ENCODE peak calls at places on chromosomes 2 and 18, in ten cellular contexts. One of them, this sample, is unnamed. For H3K36me3 and H3K9me3, the result is how much of the 10 kb centered on the place peaks cover.

GRCh38 chr18:68147728-68148127 is 567.2 kb downstream of the TMX3 start:
- DNase-seq in lower lobe of right lung: no peak
- DNase-seq in IMR-90: peak
- DNase-seq in hepatocyte: no peak
- DNase-seq in tibial artery: no peak
- DNase-seq in K562: no peak
- DNase-seq in heart right ventricle: no peak
- DNase-seq in neuronal stem cell: no peak
- DNase-seq in sigmoid colon: no peak
- DNase-seq in tibial nerve: no peak
- DNase-seq in this sample: no peak

GRCh38 chr18:35827275-35827929 is 145.1 kb upstream of the RMP24 start:
- DNase-seq in tibial artery: no peak
- DNase-seq in heart right ventricle: no peak
- DNase-seq in K562: peak
- DNase-seq in tibial nerve: no peak
- DNase-seq in lower lobe of right lung: no peak
- DNase-seq in IMR-90: no peak
- DNase-seq in hepatocyte: no peak
- DNase-seq in neuronal stem cell: no peak
- DNase-seq in sigmoid colon: no peak
- DNase-seq in this sample: no peak

GRCh38 chr2:26347286-26347865 is 787 bp upstream of the ADGRF3 start:
- DNase-seq in tibial nerve: no peak
- DNase-seq in lower lobe of right lung: no peak
- DNase-seq in hepatocyte: peak
- DNase-seq in K562: no peak
- DNase-seq in heart right ventricle: no peak
- DNase-seq in neuronal stem cell: no peak
- DNase-seq in tibial artery: no peak
- DNase-seq in sigmoid colon: no peak
- DNase-seq in IMR-90: peak
- DNase-seq in this sample: no peak

GRCh38 chr18:23596183-23596582 is 9.9 kb upstream of the NPC1 start:
- DNase-seq in hepatocyte: no peak
- DNase-seq in neuronal stem cell: no peak
- DNase-seq in tibial artery: no peak
- DNase-seq in tibial nerve: no peak
- DNase-seq in lower lobe of right lung: peak
- DNase-seq in heart right ventricle: no peak
- DNase-seq in K562: no peak
- DNase-seq in sigmoid colon: no peak
- DNase-seq in IMR-90: no peak
- DNase-seq in this sample: no peak

GRCh38 chr2:207434288-207434687 is 95.5 kb upstream of the CREB1 start:
- DNase-seq in tibial artery: no peak
- DNase-seq in lower lobe of right lung: no peak
- DNase-seq in tibial nerve: no peak
- DNase-seq in neuronal stem cell: no peak
- DNase-seq in hepatocyte: no peak
- DNase-seq in K562: no peak
- DNase-seq in IMR-90: no peak
- DNase-seq in sigmoid colon: no peak
- DNase-seq in heart right ventricle: no peak
- DNase-seq in this sample: no peak

GRCh38 chr2:170924969-170925368 is 4.1 kb upstream of the GORASP2 start:
- DNase-seq in hepatocyte: no peak
- DNase-seq in lower lobe of right lung: no peak
- DNase-seq in tibial artery: no peak
- DNase-seq in neuronal stem cell: no peak
- DNase-seq in tibial nerve: no peak
- DNase-seq in heart right ventricle: no peak
- DNase-seq in sigmoid colon: no peak
- DNase-seq in IMR-90: no peak
- DNase-seq in K562: no peak
- DNase-seq in this sample: no peak

GRCh38 chr2:239881561-239882320 is 143.4 kb downstream of the NDUFA10 start:
- DNase-seq in tibial nerve: no peak
- DNase-seq in lower lobe of right lung: no peak
- DNase-seq in IMR-90: no peak
- DNase-seq in sigmoid colon: no peak
- DNase-seq in tibial artery: peak
- DNase-seq in K562: no peak
- DNase-seq in heart right ventricle: no peak
- DNase-seq in hepatocyte: peak
- DNase-seq in neuronal stem cell: no peak
- DNase-seq in this sample: no peak

GRCh38 chr2:182831912-182832311 is 34.5 kb downstream of the FRZB start:
- DNase-seq in hepatocyte: no peak
- DNase-seq in neuronal stem cell: no peak
- DNase-seq in IMR-90: no peak
- DNase-seq in heart right ventricle: no peak
- DNase-seq in tibial nerve: no peak
- DNase-seq in lower lobe of right lung: no peak
- DNase-seq in sigmoid colon: no peak
- DNase-seq in K562: no peak
- DNase-seq in tibial artery: no peak
- DNase-seq in this sample: no peak

GRCh38 chr2:10720983-10721343 is 467 bp upstream of the ATP6V1C2 start:
- DNase-seq in lower lobe of right lung: peak
- DNase-seq in neuronal stem cell: no peak
- DNase-seq in IMR-90: no peak
- DNase-seq in tibial artery: no peak
- DNase-seq in hepatocyte: no peak
- DNase-seq in sigmoid colon: no peak
- DNase-seq in tibial nerve: no peak
- DNase-seq in K562: no peak
- DNase-seq in heart right ventricle: no peak
- DNase-seq in this sample: no peak

GRCh38 chr18:58208207-58208944 is 164.3 kb downstream of the NEDD4L start:
- DNase-seq in K562: no peak
- DNase-seq in tibial nerve: no peak
- DNase-seq in hepatocyte: no peak
- DNase-seq in IMR-90: peak
- DNase-seq in sigmoid colon: no peak
- DNase-seq in heart right ventricle: no peak
- DNase-seq in tibial artery: no peak
- DNase-seq in lower lobe of right lung: no peak
- DNase-seq in neuronal stem cell: no peak
- DNase-seq in this sample: no peak

GRCh38 chr2:34102359-34102758 is 503.3 kb upstream of the FAM98A start:
- DNase-seq in K562: no peak
- DNase-seq in hepatocyte: no peak
- DNase-seq in sigmoid colon: no peak
- DNase-seq in heart right ventricle: no peak
- DNase-seq in tibial nerve: no peak
- DNase-seq in lower lobe of right lung: no peak
- DNase-seq in tibial artery: no peak
- DNase-seq in IMR-90: peak
- DNase-seq in neuronal stem cell: no peak
- DNase-seq in this sample: no peak

GRCh38 chr2:205776139-205776538 is 93.8 kb downstream of the NRP2 start:
- DNase-seq in hepatocyte: peak
- DNase-seq in heart right ventricle: peak
- DNase-seq in K562: peak
- DNase-seq in sigmoid colon: no peak
- DNase-seq in tibial nerve: no peak
- DNase-seq in IMR-90: no peak
- DNase-seq in tibial artery: no peak
- DNase-seq in lower lobe of right lung: peak
- DNase-seq in neuronal stem cell: peak
- DNase-seq in this sample: peak
- H3K27ac ChIP-seq in hepatocyte: no peak
- H3K27ac ChIP-seq in heart right ventricle: no peak
- H3K27ac ChIP-seq in K562: no peak
- H3K27ac ChIP-seq in sigmoid colon: peak
- H3K27ac ChIP-seq in tibial nerve: peak
- H3K27ac ChIP-seq in IMR-90: no peak
- H3K27ac ChIP-seq in tibial artery: no peak
- H3K27ac ChIP-seq in lower lobe of right lung: no peak
- H3K27ac ChIP-seq in neuronal stem cell: no peak
- H3K27ac ChIP-seq in this sample: no peak

DNA sequence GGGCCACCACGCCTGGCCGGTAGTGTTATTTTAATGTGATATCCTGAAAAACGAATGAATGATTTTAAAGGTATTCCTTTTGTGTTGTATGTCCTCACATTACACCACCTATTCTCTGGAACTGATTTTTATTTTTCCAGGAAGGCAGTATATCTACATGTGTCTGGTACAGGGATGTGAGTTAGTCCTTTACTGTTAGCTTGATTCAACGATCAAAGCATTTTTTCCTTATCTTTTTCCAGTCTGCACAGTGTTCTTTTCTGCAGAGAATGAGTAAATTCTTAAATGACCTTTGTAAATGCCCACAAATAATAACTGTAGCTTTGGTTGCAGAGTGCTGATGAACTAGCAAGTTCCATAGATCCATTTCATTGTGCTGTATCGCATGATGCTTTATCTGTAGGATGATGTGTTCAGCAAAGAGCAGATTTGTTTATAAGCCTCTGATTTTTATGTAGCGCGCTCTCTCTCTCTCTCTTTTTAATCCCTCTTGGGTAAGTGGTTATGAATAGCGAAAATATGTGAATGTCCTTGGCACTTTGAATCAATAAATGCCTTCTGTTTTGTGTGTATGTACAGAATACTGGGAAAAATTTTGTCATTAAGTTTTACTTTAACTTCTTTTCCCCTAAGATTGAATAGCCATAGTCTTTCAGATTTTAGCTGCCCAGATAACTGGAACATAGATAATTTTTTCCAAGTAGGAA is 82.5 kb upstream of the EML6 start:
- DNase-seq in sigmoid colon: no peak
- DNase-seq in K562: no peak
- DNase-seq in tibial nerve: no peak
- DNase-seq in IMR-90: no peak
- DNase-seq in tibial artery: no peak
- DNase-seq in hepatocyte: no peak
- DNase-seq in lower lobe of right lung: no peak
- DNase-seq in heart right ventricle: no peak
- DNase-seq in neuronal stem cell: no peak
- DNase-seq in this sample: no peak
- H3K36me3 ChIP-seq in sigmoid colon: under half
- H3K36me3 ChIP-seq in K562: half or more
- H3K36me3 ChIP-seq in tibial nerve: under half
- H3K36me3 ChIP-seq in IMR-90: under half
- H3K36me3 ChIP-seq in tibial artery: half or more
- H3K36me3 ChIP-seq in hepatocyte: under half
- H3K36me3 ChIP-seq in lower lobe of right lung: half or more
- H3K36me3 ChIP-seq in heart right ventricle: half or more
- H3K36me3 ChIP-seq in neuronal stem cell: half or more
- H3K36me3 ChIP-seq in this sample: half or more

DNA sequence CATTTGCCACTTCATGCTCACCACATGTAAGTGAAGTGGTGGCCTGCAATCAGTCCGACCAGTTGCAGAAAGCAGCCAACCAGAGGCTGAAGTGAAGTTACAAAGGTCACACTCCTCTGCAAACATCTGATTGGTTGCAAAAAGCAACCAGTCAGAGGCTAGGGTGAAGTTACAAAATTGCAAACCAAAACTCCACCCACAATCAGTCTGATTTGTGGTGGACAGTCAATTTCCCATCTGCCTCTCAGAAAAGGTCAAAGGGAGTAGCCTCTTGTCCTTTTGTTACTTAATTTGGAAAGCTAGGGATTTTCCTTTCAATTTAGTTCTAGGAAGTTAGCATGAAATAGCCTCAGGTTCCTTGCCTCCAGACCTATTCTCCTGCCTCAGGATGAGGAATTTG is 185.0 kb downstream of the UXS1 start:
- DNase-seq in heart right ventricle: no peak
- DNase-seq in sigmoid colon: no peak
- DNase-seq in IMR-90: no peak
- DNase-seq in K562: no peak
- DNase-seq in tibial nerve: no peak
- DNase-seq in neuronal stem cell: no peak
- DNase-seq in hepatocyte: no peak
- DNase-seq in lower lobe of right lung: no peak
- DNase-seq in tibial artery: no peak
- DNase-seq in this sample: no peak
- H3K9me3 ChIP-seq in heart right ventricle: under half
- H3K9me3 ChIP-seq in sigmoid colon: under half
- H3K9me3 ChIP-seq in IMR-90: under half
- H3K9me3 ChIP-seq in K562: under half
- H3K9me3 ChIP-seq in tibial nerve: under half
- H3K9me3 ChIP-seq in neuronal stem cell: under half
- H3K9me3 ChIP-seq in hepatocyte: under half
- H3K9me3 ChIP-seq in lower lobe of right lung: under half
- H3K9me3 ChIP-seq in tibial artery: under half
- H3K9me3 ChIP-seq in this sample: under half

DNA sequence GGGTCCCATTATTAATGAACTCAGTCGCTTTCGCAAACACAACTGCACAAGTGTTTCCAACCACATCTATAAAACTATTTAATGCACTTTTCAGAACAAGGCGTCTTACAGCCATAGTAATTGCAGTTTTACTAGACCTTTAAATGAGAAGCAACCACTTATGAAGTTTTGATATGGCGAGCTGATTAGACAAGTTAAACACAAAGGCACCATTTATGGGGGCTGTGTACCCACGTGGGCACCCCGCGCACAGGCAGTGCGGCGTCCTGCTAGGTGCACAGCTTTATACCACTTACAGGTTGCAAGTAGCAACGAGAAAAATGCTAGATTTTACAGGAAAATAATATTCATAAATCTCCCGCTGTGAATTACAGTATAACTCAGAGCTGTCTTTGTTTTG is 76.9 kb downstream of the PTGR3 start:
- DNase-seq in sigmoid colon: no peak
- DNase-seq in heart right ventricle: no peak
- DNase-seq in tibial nerve: no peak
- DNase-seq in lower lobe of right lung: no peak
- DNase-seq in IMR-90: no peak
- DNase-seq in neuronal stem cell: no peak
- DNase-seq in tibial artery: no peak
- DNase-seq in hepatocyte: no peak
- DNase-seq in K562: no peak
- DNase-seq in this sample: no peak
- H3K27ac ChIP-seq in sigmoid colon: no peak
- H3K27ac ChIP-seq in heart right ventricle: no peak
- H3K27ac ChIP-seq in tibial nerve: no peak
- H3K27ac ChIP-seq in lower lobe of right lung: no peak
- H3K27ac ChIP-seq in IMR-90: no peak
- H3K27ac ChIP-seq in neuronal stem cell: no peak
- H3K27ac ChIP-seq in tibial artery: no peak
- H3K27ac ChIP-seq in hepatocyte: no peak
- H3K27ac ChIP-seq in K562: no peak
- H3K27ac ChIP-seq in this sample: no peak

This sample was measured in WERI-Rb-1.